ENCODE peak calls at places on chromosomes 4 and X, in eight cellular contexts. I is GM23248; H is heart left ventricle; N is aorta; B is CD8-positive, alpha-beta memory T cell; M is pancreas; J is H1; K is tibial artery. R is an unnamed sample.

GRCh38 chr4:1871471-1872021 is 353 bp downstream of the NSD2 start:
- DNase-seq in I (peak; percentile 59), H (peak; percentile 31), N (no peak), B (no peak), M (peak; percentile 55), J (peak; percentile 73), K (no peak), R (peak; percentile 77)

GRCh38 chr4:26594778-26595177 is 10.9 kb downstream of the TBC1D19 start:
- DNase-seq in I (no peak), H (no peak), N (no peak), B (no peak), M (no peak), J (no peak), K (no peak), R (no peak)

GRCh38 chrX:154325541-154325940 is 29.9 kb downstream of the TKTL1 start:
- DNase-seq in I (no peak), H (no peak), N (no peak), B (no peak), M (no peak), J (no peak), K (no peak), R (no peak)

GRCh38 chrX:87517571-87518141 is at the start of gene KLHL4:
- DNase-seq in I (peak; percentile 5), H (peak; percentile 35), N (no peak), B (no peak), M (no peak), J (peak; percentile 46), K (no peak), R (no peak)

GRCh38 chrX:114071412-114071811 is 512.5 kb upstream of the HTR2C start:
- DNase-seq in I (no peak), H (no peak), N (no peak), B (no peak), M (no peak), J (no peak), K (no peak), R (peak; percentile 56)

GRCh38 chr4:74431113-74431826 is 13.7 kb upstream of the AREG start:
- DNase-seq in I (no peak), H (no peak), N (no peak), B (no peak), M (no peak), J (no peak), K (no peak), R (no peak)

GRCh38 chr4:44629280-44629866 is 22.1 kb downstream of the YIPF7 start:
- DNase-seq in I (peak; percentile 70), H (no peak), N (no peak), B (peak; percentile 46), M (peak; percentile 41), J (peak; percentile 49), K (no peak), R (no peak)

GRCh38 chr4:31557444-31557843 is 837.3 kb downstream of the PCDH7 start:
- DNase-seq in I (no peak), H (no peak), N (no peak), B (no peak), M (no peak), J (no peak), K (no peak), R (no peak)

GRCh38 chr4:8818063-8818881 is 53.4 kb downstream of the HMX1 start:
- DNase-seq in I (no peak), H (peak; percentile 2), N (peak; percentile 63), B (peak; percentile 40), M (no peak), J (peak; percentile 32), K (peak; percentile 44), R (peak; percentile 52)

GRCh38 chr4:155722816-155723499 is 35.9 kb upstream of the GUCY1B1 start:
- DNase-seq in I (peak; percentile 12), H (no peak), N (no peak), B (no peak), M (no peak), J (no peak), K (no peak), R (no peak)

GRCh38 chrX:33183366-33183765 is 28.0 kb downstream of the DMD start:
- DNase-seq in I (no peak), H (peak; percentile 47), N (peak; percentile 34), B (no peak), M (peak; percentile 21), J (no peak), K (peak; percentile 69), R (no peak)

GRCh38 chr4:32192991-32193390 is 1472.8 kb downstream of the PCDH7 start:
- DNase-seq in I (no peak), H (no peak), N (no peak), B (no peak), M (no peak), J (no peak), K (no peak), R (no peak)

GRCh38 chr4:168859888-168860694 is 150.0 kb downstream of the CBR4 start:
- DNase-seq in I (no peak), H (no peak), N (no peak), B (no peak), M (no peak), J (no peak), K (no peak), R (no peak)

GRCh38 chrX:110665636-110666035 is 130.0 kb downstream of the CHRDL1 start:
- DNase-seq in I (peak; percentile 58), H (peak; percentile 5), N (no peak), B (no peak), M (peak; percentile 52), J (peak; percentile 49), K (no peak), R (peak; percentile 63)

GRCh38 chrX:150094996-150095395 is 156.7 kb upstream of the EOLA2 start:
- DNase-seq in I (peak; percentile 24), H (no peak), N (no peak), B (no peak), M (no peak), J (no peak), K (no peak), R (no peak)

GRCh38 chr4:96352051-96352517 is 512.2 kb downstream of the PDHA2 start:
- DNase-seq in I (no peak), H (no peak), N (no peak), B (no peak), M (no peak), J (peak; percentile 48), K (no peak), R (no peak)

GRCh38 chr4:138949866-138950265 is 65.7 kb upstream of the NOCT start:
- DNase-seq in I (no peak), H (no peak), N (no peak), B (no peak), M (no peak), J (peak; percentile 30), K (no peak), R (no peak)

GRCh38 chr4:138953962-138954371 is 61.6 kb upstream of the NOCT start:
- DNase-seq in I (peak; percentile 79), H (no peak), N (no peak), B (no peak), M (no peak), J (peak; percentile 26), K (no peak), R (no peak)

GRCh38 chr4:138951764-138952163 is 63.8 kb upstream of the NOCT start:
- DNase-seq in I (no peak), H (no peak), N (no peak), B (no peak), M (no peak), J (peak; percentile 22), K (no peak), R (no peak)

GRCh38 chr4:138948918-138949317 is 66.7 kb upstream of the NOCT start:
- DNase-seq in I (no peak), H (no peak), N (no peak), B (no peak), M (no peak), J (peak; percentile 11), K (no peak), R (no peak)

DNA sequence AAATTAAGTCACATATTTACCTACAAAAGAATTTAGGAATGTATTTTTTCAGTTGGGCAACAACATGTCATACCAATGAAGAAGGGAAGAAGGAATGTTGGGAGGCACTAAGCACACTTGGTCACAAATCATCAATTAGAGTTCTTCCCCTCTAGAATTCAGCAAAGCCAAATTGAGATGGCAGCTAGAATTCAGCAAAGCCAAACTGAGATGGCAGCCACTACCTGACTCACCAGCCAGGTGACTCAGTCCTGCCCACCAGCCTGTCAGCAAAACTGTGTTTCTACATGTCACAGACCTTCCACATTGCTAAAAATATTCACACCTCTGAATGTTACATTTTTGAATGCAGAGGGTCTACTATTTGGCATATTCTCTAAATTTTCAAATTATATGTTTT is 63.2 kb upstream of the NOCT start:
- DNase-seq in I (peak; percentile 65), H (no peak), N (no peak), B (no peak), M (no peak), J (peak; percentile 17), K (no peak), R (no peak)
- H3K27ac ChIP-seq in I (no peak overlapping the region), H (no peak overlapping the region), N (no peak overlapping the region), B (no peak overlapping the region), M (no peak overlapping the region), J (no peak overlapping the region), K (no peak overlapping the region), R (no peak overlapping the region)

GRCh38 chrX:46712733-46713132 is 46.2 kb downstream of the SLC9A7 start:
- DNase-seq in I (no peak), H (no peak), N (no peak), B (no peak), M (no peak), J (no peak), K (no peak), R (no peak)
- H3K4me1 ChIP-seq in I (peaks cover 19% of the 10 kb centered on the region), H (no peaks in the 10 kb centered on the region), N (no peaks in the 10 kb centered on the region), B (no peaks in the 10 kb centered on the region), M (no peaks in the 10 kb centered on the region), J (no peaks in the 10 kb centered on the region), K (no peaks in the 10 kb centered on the region), R (no peaks in the 10 kb centered on the region)

DNA sequence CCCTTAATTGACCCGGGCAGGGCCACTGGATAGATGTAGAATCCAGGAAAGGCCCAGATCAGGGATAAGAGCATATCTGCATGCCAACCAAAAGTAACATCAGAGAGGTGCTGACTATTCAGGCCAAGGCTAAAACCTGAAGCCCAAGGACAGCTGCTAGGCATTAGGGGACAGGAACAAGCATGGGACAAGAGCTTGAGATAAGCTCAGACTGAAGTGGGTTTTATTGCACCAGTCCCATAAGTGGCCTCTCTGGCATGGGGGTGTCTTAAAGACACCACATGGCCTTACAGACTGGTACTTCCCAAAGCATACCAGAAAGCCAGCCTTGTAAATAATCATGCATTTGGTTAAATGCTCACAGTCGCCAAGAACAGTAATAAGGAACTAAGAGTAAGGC is 376.1 kb downstream of the FBXW7 start:
- DNase-seq in I (no peak), H (no peak), N (no peak), B (no peak), M (no peak), J (no peak), K (no peak), R (no peak)
- H3K27me3 ChIP-seq in I (no peaks in the 10 kb centered on the region), H (no peaks in the 10 kb centered on the region), N (peaks cover 2% of the 10 kb centered on the region), B (no peaks in the 10 kb centered on the region), M (no peaks in the 10 kb centered on the region), J (no peaks in the 10 kb centered on the region), K (no peaks in the 10 kb centered on the region), R (no peaks in the 10 kb centered on the region)

DNA sequence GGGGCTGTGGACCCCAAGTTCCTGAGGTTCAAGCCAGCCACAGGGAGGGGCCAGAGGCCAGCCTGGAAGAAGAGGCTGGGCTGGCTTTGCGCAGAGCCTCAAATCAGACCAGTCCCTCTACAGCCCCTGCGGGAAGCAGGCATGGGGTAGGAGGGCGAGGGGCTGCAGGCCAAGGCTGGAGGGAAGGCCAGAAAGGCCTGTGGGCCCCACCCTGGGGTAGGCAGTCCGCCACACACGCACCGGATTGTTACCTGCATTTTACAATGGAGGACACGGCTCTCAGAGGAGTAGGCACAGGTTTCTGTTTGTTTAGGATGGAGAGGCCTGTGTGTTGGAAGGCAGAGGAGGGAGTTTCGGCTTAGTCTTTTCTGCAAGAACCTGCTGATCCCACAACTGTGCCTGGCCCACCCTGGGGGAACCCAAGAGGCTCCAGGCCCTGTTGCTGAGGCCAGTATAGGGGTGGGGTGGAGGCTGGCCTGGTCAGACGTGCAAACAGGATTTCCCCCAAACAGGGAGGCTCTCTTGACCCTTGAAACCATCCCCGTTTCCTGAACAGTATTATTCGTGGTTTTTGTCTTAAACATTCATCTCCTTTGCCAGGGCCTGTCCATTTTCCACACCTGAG is 659 bp upstream of the SLC49A3 start:
- DNase-seq in I (no peak), H (no peak), N (no peak), B (no peak), M (no peak), J (no peak), K (no peak), R (no peak)
- H3K27ac ChIP-seq in I (peak overlapping the region; percentile 96), H (peak overlapping the region; percentile 82), N (no peak overlapping the region), B (no peak overlapping the region), M (peak overlapping the region; percentile 78), J (no peak overlapping the region), K (no peak overlapping the region), R (peak overlapping the region; percentile 88)

R was measured in upper lobe of right lung.